ENCODE peak calls at places on chromosomes 3 and 15, in six cellular contexts. One of them, this sample, is unnamed.

GRCh38 chr3:28328188-28329151 is 20.1 kb upstream of the ZCWPW2 start:
- DNase-seq in cardiac muscle cell: peak
- DNase-seq in WTC11: no peak
- DNase-seq in HFFc6: peak
- DNase-seq in AG04450: no peak
- DNase-seq in CD4-positive, alpha-beta T cell: no peak
- DNase-seq in this sample: no peak

GRCh38 chr3:182979719-182980191 is 583 bp downstream of the DCUN1D1 start:
- DNase-seq in cardiac muscle cell: peak
- DNase-seq in WTC11: peak
- DNase-seq in HFFc6: no peak
- DNase-seq in AG04450: no peak
- DNase-seq in CD4-positive, alpha-beta T cell: no peak
- DNase-seq in this sample: peak

GRCh38 chr15:31276596-31277298 is 49.9 kb upstream of the KLF13 start:
- DNase-seq in cardiac muscle cell: no peak
- DNase-seq in WTC11: peak
- DNase-seq in HFFc6: no peak
- DNase-seq in AG04450: no peak
- DNase-seq in CD4-positive, alpha-beta T cell: no peak
- DNase-seq in this sample: no peak

GRCh38 chr3:97988784-97989568 is 16.7 kb upstream of the RIOX2 start:
- DNase-seq in cardiac muscle cell: no peak
- DNase-seq in WTC11: no peak
- DNase-seq in HFFc6: no peak
- DNase-seq in AG04450: no peak
- DNase-seq in CD4-positive, alpha-beta T cell: no peak
- DNase-seq in this sample: no peak

GRCh38 chr15:74318376-74319137 is 48.9 kb downstream of the CYP11A1 start:
- DNase-seq in cardiac muscle cell: no peak
- DNase-seq in WTC11: no peak
- DNase-seq in HFFc6: no peak
- DNase-seq in AG04450: no peak
- DNase-seq in CD4-positive, alpha-beta T cell: no peak
- DNase-seq in this sample: no peak

GRCh38 chr3:74410276-74410941 is 204.1 kb downstream of the CNTN3 start:
- DNase-seq in cardiac muscle cell: no peak
- DNase-seq in WTC11: no peak
- DNase-seq in HFFc6: no peak
- DNase-seq in AG04450: no peak
- DNase-seq in CD4-positive, alpha-beta T cell: no peak
- DNase-seq in this sample: no peak

GRCh38 chr3:184428561-184429175 is 48.8 kb downstream of the CHRD start:
- DNase-seq in cardiac muscle cell: no peak
- DNase-seq in WTC11: no peak
- DNase-seq in HFFc6: peak
- DNase-seq in AG04450: no peak
- DNase-seq in CD4-positive, alpha-beta T cell: no peak
- DNase-seq in this sample: no peak

GRCh38 chr3:110414851-110415250 is 656.8 kb upstream of the NECTIN3 start:
- DNase-seq in cardiac muscle cell: no peak
- DNase-seq in WTC11: no peak
- DNase-seq in HFFc6: peak
- DNase-seq in AG04450: peak
- DNase-seq in CD4-positive, alpha-beta T cell: no peak
- DNase-seq in this sample: no peak

GRCh38 chr3:9659849-9660248 is 10.5 kb downstream of the MTMR14 start:
- DNase-seq in cardiac muscle cell: no peak
- DNase-seq in WTC11: no peak
- DNase-seq in HFFc6: no peak
- DNase-seq in AG04450: no peak
- DNase-seq in CD4-positive, alpha-beta T cell: no peak
- DNase-seq in this sample: no peak

GRCh38 chr3:126517986-126518778 is 609 bp upstream of the UROC1 start:
- DNase-seq in cardiac muscle cell: no peak
- DNase-seq in WTC11: no peak
- DNase-seq in HFFc6: no peak
- DNase-seq in AG04450: no peak
- DNase-seq in CD4-positive, alpha-beta T cell: no peak
- DNase-seq in this sample: no peak

GRCh38 chr3:71562938-71563337 is 20.6 kb downstream of the FOXP1 start:
- DNase-seq in cardiac muscle cell: no peak
- DNase-seq in WTC11: no peak
- DNase-seq in HFFc6: no peak
- DNase-seq in AG04450: no peak
- DNase-seq in CD4-positive, alpha-beta T cell: no peak
- DNase-seq in this sample: no peak

GRCh38 chr3:25536668-25537331 is 108.7 kb downstream of the RARB start:
- DNase-seq in cardiac muscle cell: no peak
- DNase-seq in WTC11: no peak
- DNase-seq in HFFc6: no peak
- DNase-seq in AG04450: no peak
- DNase-seq in CD4-positive, alpha-beta T cell: no peak
- DNase-seq in this sample: no peak

GRCh38 chr3:184952671-184953070 is 140.7 kb downstream of the VPS8 start:
- DNase-seq in cardiac muscle cell: no peak
- DNase-seq in WTC11: no peak
- DNase-seq in HFFc6: no peak
- DNase-seq in AG04450: no peak
- DNase-seq in CD4-positive, alpha-beta T cell: no peak
- DNase-seq in this sample: no peak

GRCh38 chr3:40920041-40920440 is 279.3 kb upstream of the CTNNB1 start:
- DNase-seq in cardiac muscle cell: no peak
- DNase-seq in WTC11: no peak
- DNase-seq in HFFc6: no peak
- DNase-seq in AG04450: no peak
- DNase-seq in CD4-positive, alpha-beta T cell: no peak
- DNase-seq in this sample: no peak

GRCh38 chr15:64050281-64051092 is 4.2 kb upstream of the DAPK2 start:
- DNase-seq in cardiac muscle cell: no peak
- DNase-seq in WTC11: no peak
- DNase-seq in HFFc6: no peak
- DNase-seq in AG04450: no peak
- DNase-seq in CD4-positive, alpha-beta T cell: no peak
- DNase-seq in this sample: no peak

GRCh38 chr15:101362359-101362758 is 67.3 kb upstream of the SNRPA1 start:
- DNase-seq in cardiac muscle cell: no peak
- DNase-seq in WTC11: no peak
- DNase-seq in HFFc6: no peak
- DNase-seq in AG04450: no peak
- DNase-seq in CD4-positive, alpha-beta T cell: no peak
- DNase-seq in this sample: no peak

GRCh38 chr3:43223670-43224364 is 62.5 kb upstream of the SNRK start:
- DNase-seq in cardiac muscle cell: no peak
- DNase-seq in WTC11: no peak
- DNase-seq in HFFc6: no peak
- DNase-seq in AG04450: no peak
- DNase-seq in CD4-positive, alpha-beta T cell: no peak
- DNase-seq in this sample: no peak

GRCh38 chr15:96514607-96515285 is 184.2 kb downstream of the NR2F2 start:
- DNase-seq in cardiac muscle cell: no peak
- DNase-seq in WTC11: no peak
- DNase-seq in HFFc6: no peak
- DNase-seq in AG04450: no peak
- DNase-seq in CD4-positive, alpha-beta T cell: no peak
- DNase-seq in this sample: no peak

GRCh38 chr15:64369078-64369607 is 12.1 kb downstream of the PCLAF start:
- DNase-seq in cardiac muscle cell: no peak
- DNase-seq in WTC11: no peak
- DNase-seq in HFFc6: no peak
- DNase-seq in AG04450: no peak
- DNase-seq in CD4-positive, alpha-beta T cell: no peak
- DNase-seq in this sample: no peak

GRCh38 chr3:125582707-125583106 is 12.6 kb downstream of the OSBPL11 start:
- DNase-seq in cardiac muscle cell: no peak
- DNase-seq in WTC11: no peak
- DNase-seq in HFFc6: no peak
- DNase-seq in AG04450: no peak
- DNase-seq in CD4-positive, alpha-beta T cell: no peak
- DNase-seq in this sample: no peak

GRCh38 chr15:68693071-68693470 is 114.3 kb downstream of the CORO2B start:
- DNase-seq in cardiac muscle cell: no peak
- DNase-seq in WTC11: no peak
- DNase-seq in HFFc6: peak
- DNase-seq in AG04450: no peak
- DNase-seq in CD4-positive, alpha-beta T cell: no peak
- DNase-seq in this sample: no peak

GRCh38 chr15:74842581-74843444 is at the start of gene ULK3:
- DNase-seq in cardiac muscle cell: peak
- DNase-seq in WTC11: peak
- DNase-seq in HFFc6: peak
- DNase-seq in AG04450: peak
- DNase-seq in CD4-positive, alpha-beta T cell: peak
- DNase-seq in this sample: peak

GRCh38 chr15:76353023-76353577 is 16.5 kb downstream of the ISL2 start:
- DNase-seq in cardiac muscle cell: no peak
- DNase-seq in WTC11: no peak
- DNase-seq in HFFc6: no peak
- DNase-seq in AG04450: no peak
- DNase-seq in CD4-positive, alpha-beta T cell: no peak
- DNase-seq in this sample: no peak

GRCh38 chr3:142129516-142130171 is 19.7 kb downstream of the TFDP2 start:
- DNase-seq in cardiac muscle cell: no peak
- DNase-seq in WTC11: no peak
- DNase-seq in HFFc6: no peak
- DNase-seq in AG04450: no peak
- DNase-seq in CD4-positive, alpha-beta T cell: no peak
- DNase-seq in this sample: no peak

GRCh38 chr3:125136515-125136914 is 76.0 kb downstream of the SLC12A8 start:
- DNase-seq in cardiac muscle cell: no peak
- DNase-seq in WTC11: no peak
- DNase-seq in HFFc6: no peak
- DNase-seq in AG04450: no peak
- DNase-seq in CD4-positive, alpha-beta T cell: no peak
- DNase-seq in this sample: no peak

GRCh38 chr15:96070636-96071035 is 259.9 kb upstream of the NR2F2 start:
- DNase-seq in cardiac muscle cell: no peak
- DNase-seq in WTC11: no peak
- DNase-seq in HFFc6: no peak
- DNase-seq in AG04450: no peak
- DNase-seq in CD4-positive, alpha-beta T cell: no peak
- DNase-seq in this sample: no peak

GRCh38 chr3:110564674-110565073 is 506.9 kb upstream of the NECTIN3 start:
- DNase-seq in cardiac muscle cell: no peak
- DNase-seq in WTC11: no peak
- DNase-seq in HFFc6: no peak
- DNase-seq in AG04450: no peak
- DNase-seq in CD4-positive, alpha-beta T cell: no peak
- DNase-seq in this sample: no peak

GRCh38 chr3:46549989-46550388 is 16.1 kb downstream of the LRRC2 start:
- DNase-seq in cardiac muscle cell: no peak
- DNase-seq in WTC11: no peak
- DNase-seq in HFFc6: no peak
- DNase-seq in AG04450: no peak
- DNase-seq in CD4-positive, alpha-beta T cell: no peak
- DNase-seq in this sample: no peak

GRCh38 chr3:148763921-148764320 is 63.7 kb upstream of the CPB1 start:
- DNase-seq in cardiac muscle cell: no peak
- DNase-seq in WTC11: no peak
- DNase-seq in HFFc6: no peak
- DNase-seq in AG04450: no peak
- DNase-seq in CD4-positive, alpha-beta T cell: no peak
- DNase-seq in this sample: no peak
- TF ChIP-seq CTCF in cardiac muscle cell: no peak
- TF ChIP-seq CTCF in WTC11: no peak
- TF ChIP-seq CTCF in HFFc6: no peak
- TF ChIP-seq CTCF in AG04450: no peak
- TF ChIP-seq CTCF in CD4-positive, alpha-beta T cell: no peak
- TF ChIP-seq CTCF in this sample: no peak

GRCh38 chr3:65569845-65570405 is 468.8 kb downstream of the MAGI1 start:
- DNase-seq in cardiac muscle cell: no peak
- DNase-seq in WTC11: no peak
- DNase-seq in HFFc6: no peak
- DNase-seq in AG04450: no peak
- DNase-seq in CD4-positive, alpha-beta T cell: no peak
- DNase-seq in this sample: no peak
- TF ChIP-seq CTCF in cardiac muscle cell: peak
- TF ChIP-seq CTCF in WTC11: peak
- TF ChIP-seq CTCF in HFFc6: peak
- TF ChIP-seq CTCF in AG04450: peak
- TF ChIP-seq CTCF in CD4-positive, alpha-beta T cell: no peak
- TF ChIP-seq CTCF in this sample: peak

DNA sequence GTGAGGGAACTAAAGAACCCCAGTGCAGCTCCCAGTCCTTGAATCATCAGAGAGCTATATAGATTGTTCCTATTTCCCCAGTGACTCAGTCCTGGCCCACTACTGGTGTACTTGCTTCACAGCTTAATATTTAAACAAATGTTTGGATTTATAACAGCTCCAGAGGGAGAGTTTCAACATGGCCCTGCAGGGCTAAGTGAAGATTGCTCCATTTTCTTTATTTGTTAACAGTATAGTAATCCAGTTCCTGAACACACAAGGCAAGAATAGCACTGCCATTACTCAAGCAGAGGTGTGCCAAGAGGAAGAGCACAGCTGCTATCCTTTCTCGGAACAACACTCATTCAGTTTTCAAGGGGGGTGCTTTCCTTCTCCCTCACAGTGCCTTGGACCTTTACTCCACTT is 6.5 kb downstream of the SQOR start:
- DNase-seq in cardiac muscle cell: no peak
- DNase-seq in WTC11: no peak
- DNase-seq in HFFc6: peak
- DNase-seq in AG04450: peak
- DNase-seq in CD4-positive, alpha-beta T cell: no peak
- DNase-seq in this sample: no peak
- TF ChIP-seq CTCF in cardiac muscle cell: peak
- TF ChIP-seq CTCF in WTC11: no peak
- TF ChIP-seq CTCF in HFFc6: peak
- TF ChIP-seq CTCF in AG04450: peak
- TF ChIP-seq CTCF in CD4-positive, alpha-beta T cell: no peak
- TF ChIP-seq CTCF in this sample: no peak

DNA sequence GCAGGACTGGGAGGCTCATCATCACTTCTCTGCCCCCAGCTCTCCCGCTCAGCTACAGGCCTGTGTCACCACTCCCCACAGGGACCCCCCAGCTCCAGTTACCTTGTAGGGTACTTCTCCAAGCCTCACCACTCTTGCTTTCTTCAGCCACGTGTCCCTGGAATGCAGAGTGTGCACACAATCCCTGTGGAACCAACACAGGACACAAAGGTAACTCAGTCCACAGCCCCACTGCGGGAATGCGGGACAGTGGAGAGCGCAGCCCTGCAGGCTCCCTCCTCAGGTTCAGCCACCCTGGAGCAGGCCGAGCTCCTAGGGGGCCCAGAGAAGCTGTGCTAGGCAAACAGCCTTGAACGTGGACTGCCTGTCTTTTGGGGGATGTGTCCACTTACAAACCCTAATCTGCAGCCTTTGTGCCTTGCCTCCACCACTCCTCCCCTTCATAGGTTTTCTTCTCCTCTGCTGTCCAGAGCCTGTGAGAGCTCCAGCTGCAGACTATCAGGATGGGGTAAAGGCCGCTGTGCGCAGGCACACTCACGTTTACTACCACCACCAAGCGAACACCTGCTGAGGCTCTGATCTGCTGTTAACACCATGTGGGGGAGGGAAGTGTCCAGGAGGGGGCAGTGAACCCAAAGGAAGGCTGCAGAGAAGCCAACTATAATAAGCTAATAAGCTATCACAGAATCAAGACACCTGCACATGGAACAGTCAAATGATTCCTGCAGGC is 26.0 kb downstream of the XPC start:
- DNase-seq in cardiac muscle cell: no peak
- DNase-seq in WTC11: no peak
- DNase-seq in HFFc6: no peak
- DNase-seq in AG04450: no peak
- DNase-seq in CD4-positive, alpha-beta T cell: no peak
- DNase-seq in this sample: no peak
- TF ChIP-seq CTCF in cardiac muscle cell: peak
- TF ChIP-seq CTCF in WTC11: no peak
- TF ChIP-seq CTCF in HFFc6: peak
- TF ChIP-seq CTCF in AG04450: peak
- TF ChIP-seq CTCF in CD4-positive, alpha-beta T cell: no peak
- TF ChIP-seq CTCF in this sample: peak

This sample was measured in neural crest cell.